ENCODE peak calls at places on chromosomes 5 and 9, in five cellular contexts. One of them, this sample, is unnamed.

GRCh38 chr5:133065482-133065881 is 13.7 kb downstream of the HSPA4 start:
- DNase-seq in left ventricle myocardium inferior: no peak
- DNase-seq in fibroblast of mammary gland: no peak
- DNase-seq in IMR-90: no peak
- DNase-seq in left lung: no peak
- DNase-seq in this sample: no peak

GRCh38 chr5:1749346-1750124 is 50.1 kb downstream of the MRPL36 start:
- DNase-seq in left ventricle myocardium inferior: no peak
- DNase-seq in fibroblast of mammary gland: no peak
- DNase-seq in IMR-90: no peak
- DNase-seq in left lung: peak
- DNase-seq in this sample: no peak

GRCh38 chr9:112529316-112529715 is 42.7 kb downstream of the KIAA1958 start:
- DNase-seq in left ventricle myocardium inferior: no peak
- DNase-seq in fibroblast of mammary gland: no peak
- DNase-seq in IMR-90: no peak
- DNase-seq in left lung: no peak
- DNase-seq in this sample: no peak

GRCh38 chr9:94696545-94696944 is 30.0 kb upstream of the AOPEP start:
- DNase-seq in left ventricle myocardium inferior: no peak
- DNase-seq in fibroblast of mammary gland: no peak
- DNase-seq in IMR-90: no peak
- DNase-seq in left lung: no peak
- DNase-seq in this sample: no peak

GRCh38 chr5:140189977-140190867 is 15.2 kb downstream of the CYSTM1 start:
- DNase-seq in left ventricle myocardium inferior: no peak
- DNase-seq in fibroblast of mammary gland: peak
- DNase-seq in IMR-90: peak
- DNase-seq in left lung: no peak
- DNase-seq in this sample: peak

GRCh38 chr5:395156-395920 is 47.6 kb upstream of the EXOC3 start:
- DNase-seq in left ventricle myocardium inferior: no peak
- DNase-seq in fibroblast of mammary gland: peak
- DNase-seq in IMR-90: peak
- DNase-seq in left lung: no peak
- DNase-seq in this sample: peak

GRCh38 chr9:98081477-98082219 is 25.1 kb downstream of the NANS start:
- DNase-seq in left ventricle myocardium inferior: no peak
- DNase-seq in fibroblast of mammary gland: peak
- DNase-seq in IMR-90: peak
- DNase-seq in left lung: peak
- DNase-seq in this sample: no peak

GRCh38 chr5:37638897-37639296 is 200.9 kb downstream of the GDNF start:
- DNase-seq in left ventricle myocardium inferior: no peak
- DNase-seq in fibroblast of mammary gland: peak
- DNase-seq in IMR-90: peak
- DNase-seq in left lung: no peak
- DNase-seq in this sample: no peak

GRCh38 chr9:3912817-3913216 is 387.0 kb upstream of the RFX3 start:
- DNase-seq in left ventricle myocardium inferior: no peak
- DNase-seq in fibroblast of mammary gland: no peak
- DNase-seq in IMR-90: peak
- DNase-seq in left lung: no peak
- DNase-seq in this sample: peak

GRCh38 chr5:117455236-117456233 is 880.9 kb upstream of the SEMA6A start:
- DNase-seq in left ventricle myocardium inferior: no peak
- DNase-seq in fibroblast of mammary gland: no peak
- DNase-seq in IMR-90: no peak
- DNase-seq in left lung: no peak
- DNase-seq in this sample: no peak

GRCh38 chr5:60410427-60410826 is 289.5 kb downstream of the DEPDC1B start:
- DNase-seq in left ventricle myocardium inferior: no peak
- DNase-seq in fibroblast of mammary gland: peak
- DNase-seq in IMR-90: no peak
- DNase-seq in left lung: no peak
- DNase-seq in this sample: peak

GRCh38 chr5:69024241-69024651 is 69.6 kb upstream of the SLC30A5 start:
- DNase-seq in left ventricle myocardium inferior: no peak
- DNase-seq in fibroblast of mammary gland: peak
- DNase-seq in IMR-90: peak
- DNase-seq in left lung: no peak
- DNase-seq in this sample: peak

GRCh38 chr5:153496835-153497234 is 6.4 kb downstream of the GRIA1 start:
- DNase-seq in left ventricle myocardium inferior: no peak
- DNase-seq in fibroblast of mammary gland: peak
- DNase-seq in IMR-90: peak
- DNase-seq in left lung: no peak
- DNase-seq in this sample: peak

GRCh38 chr9:137303031-137303892 is 1.2 kb upstream of the NRARP start:
- DNase-seq in left ventricle myocardium inferior: peak
- DNase-seq in fibroblast of mammary gland: no peak
- DNase-seq in IMR-90: no peak
- DNase-seq in left lung: no peak
- DNase-seq in this sample: no peak

DNA sequence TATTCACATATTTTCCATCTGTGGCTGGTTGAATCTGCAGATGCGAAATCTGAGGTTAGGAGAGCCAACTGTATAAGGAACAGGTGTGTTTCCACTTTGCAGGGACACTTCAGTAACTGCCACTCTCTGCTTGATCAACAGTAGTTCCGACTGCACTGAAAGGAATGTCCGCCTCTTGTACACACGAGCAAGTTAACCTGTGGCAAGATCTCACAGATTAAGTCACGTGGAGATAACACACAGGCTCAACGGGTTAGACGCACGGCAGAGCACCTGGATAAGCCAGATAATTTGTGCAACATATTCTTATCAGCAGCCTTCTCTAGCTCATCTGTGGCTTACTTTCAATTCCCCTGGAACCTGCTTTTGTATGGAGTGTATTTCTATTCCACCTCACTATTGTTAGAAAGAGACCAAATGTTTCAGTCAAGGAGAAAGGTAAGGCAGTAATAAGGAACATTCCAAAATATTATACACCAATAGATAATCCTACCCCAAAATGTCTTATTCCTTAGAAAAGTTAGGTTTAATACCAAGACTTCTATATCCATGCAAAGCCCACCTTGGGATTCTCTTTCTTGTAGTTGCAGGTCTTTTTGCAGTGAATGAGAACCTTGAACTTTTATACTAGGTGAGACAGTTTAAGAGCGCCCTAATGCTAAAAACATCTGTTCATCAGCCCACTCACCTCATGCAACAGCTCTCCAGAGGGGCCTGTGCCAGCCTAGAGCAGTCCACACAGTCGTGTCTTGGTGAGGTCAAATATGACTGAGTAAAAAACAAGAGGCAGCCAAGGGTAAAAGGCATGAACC is 6.5 kb upstream of the C9 start:
- DNase-seq in left ventricle myocardium inferior: no peak
- DNase-seq in fibroblast of mammary gland: no peak
- DNase-seq in IMR-90: no peak
- DNase-seq in left lung: no peak
- DNase-seq in this sample: no peak
- H3K4me3 ChIP-seq in left ventricle myocardium inferior: no peak
- H3K4me3 ChIP-seq in fibroblast of mammary gland: no peak
- H3K4me3 ChIP-seq in IMR-90: no peak
- H3K4me3 ChIP-seq in left lung: no peak
- H3K4me3 ChIP-seq in this sample: no peak

GRCh38 chr5:163459465-163459887 is 426 bp downstream of the NUDCD2 start:
- DNase-seq in left ventricle myocardium inferior: no peak
- DNase-seq in fibroblast of mammary gland: no peak
- DNase-seq in IMR-90: peak
- DNase-seq in left lung: no peak
- DNase-seq in this sample: peak

GRCh38 chr5:163463063-163463435 is 2.6 kb downstream of the HMMR start:
- DNase-seq in left ventricle myocardium inferior: no peak
- DNase-seq in fibroblast of mammary gland: no peak
- DNase-seq in IMR-90: no peak
- DNase-seq in left lung: no peak
- DNase-seq in this sample: no peak

GRCh38 chr5:163458778-163459405 is 1.0 kb downstream of the NUDCD2 start:
- DNase-seq in left ventricle myocardium inferior: no peak
- DNase-seq in fibroblast of mammary gland: no peak
- DNase-seq in IMR-90: no peak
- DNase-seq in left lung: no peak
- DNase-seq in this sample: no peak

GRCh38 chr5:163460562-163461176 is at the start of gene HMMR:
- DNase-seq in left ventricle myocardium inferior: no peak
- DNase-seq in fibroblast of mammary gland: no peak
- DNase-seq in IMR-90: peak
- DNase-seq in left lung: no peak
- DNase-seq in this sample: peak

GRCh38 chr5:163459888-163460561 is at the start of gene NUDCD2:
- DNase-seq in left ventricle myocardium inferior: peak
- DNase-seq in fibroblast of mammary gland: peak
- DNase-seq in IMR-90: peak
- DNase-seq in left lung: peak
- DNase-seq in this sample: peak
- TF ChIP-seq CTCF in left ventricle myocardium inferior: peak
- TF ChIP-seq CTCF in fibroblast of mammary gland: no peak
- TF ChIP-seq CTCF in IMR-90: peak
- TF ChIP-seq CTCF in left lung: no peak
- TF ChIP-seq CTCF in this sample: no peak

DNA sequence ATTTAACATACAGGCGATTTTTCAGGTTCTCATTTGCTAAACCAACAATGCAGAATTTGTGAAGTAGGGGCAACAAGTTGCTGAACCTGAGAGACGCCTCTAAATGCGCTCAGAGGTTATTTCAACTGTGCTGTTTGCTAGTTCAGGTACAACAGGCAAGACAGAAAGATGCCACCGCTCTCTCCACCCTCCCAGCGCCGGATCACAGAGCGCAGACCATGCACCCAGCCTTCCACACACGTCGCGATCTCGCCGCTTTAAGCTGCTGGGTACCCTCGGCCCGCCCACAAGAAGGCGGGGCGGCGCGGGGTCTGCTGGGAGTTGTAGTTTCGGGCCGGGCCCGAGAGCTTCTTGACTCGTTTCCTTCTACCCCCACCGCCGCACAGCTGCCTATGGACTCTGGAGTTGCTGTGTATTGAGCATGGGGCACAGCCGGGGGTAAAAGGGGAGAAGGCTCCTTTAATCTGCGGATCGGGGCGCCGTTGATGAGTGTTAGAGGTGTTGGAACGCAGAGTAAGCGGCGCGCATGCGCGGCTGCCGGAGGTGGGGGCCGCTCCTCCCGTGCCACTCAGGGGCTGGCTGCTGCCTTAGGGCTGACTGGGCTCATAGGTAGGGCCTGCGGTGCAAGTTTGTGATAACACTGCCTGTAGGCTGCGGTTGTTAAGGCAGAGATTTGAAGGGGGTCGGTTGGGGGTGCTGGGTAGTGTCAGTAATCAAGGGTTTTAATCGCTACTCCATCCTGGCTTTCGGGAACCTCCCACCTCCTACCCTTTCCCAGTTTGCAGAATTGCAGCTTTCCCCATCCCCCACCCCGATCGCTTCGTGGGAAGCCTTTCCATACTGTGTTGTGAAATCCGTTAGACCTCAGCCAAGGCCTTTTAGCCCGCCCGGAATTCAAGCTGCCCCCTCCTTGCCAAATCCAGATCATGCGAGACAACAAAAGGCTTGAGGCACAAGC is 40.3 kb upstream of the ABCA1 start:
- DNase-seq in left ventricle myocardium inferior: peak
- DNase-seq in fibroblast of mammary gland: peak
- DNase-seq in IMR-90: peak
- DNase-seq in left lung: peak
- DNase-seq in this sample: peak
- H3K4me3 ChIP-seq in left ventricle myocardium inferior: peak
- H3K4me3 ChIP-seq in fibroblast of mammary gland: peak
- H3K4me3 ChIP-seq in IMR-90: peak
- H3K4me3 ChIP-seq in left lung: peak
- H3K4me3 ChIP-seq in this sample: peak

GRCh38 chr5:58891072-58891970 is 308.4 kb downstream of the RAB3C start:
- DNase-seq in left ventricle myocardium inferior: peak
- DNase-seq in fibroblast of mammary gland: peak
- DNase-seq in IMR-90: peak
- DNase-seq in left lung: peak
- DNase-seq in this sample: peak

GRCh38 chr5:58887721-58888409 is 305.0 kb downstream of the RAB3C start:
- DNase-seq in left ventricle myocardium inferior: peak
- DNase-seq in fibroblast of mammary gland: peak
- DNase-seq in IMR-90: peak
- DNase-seq in left lung: peak
- DNase-seq in this sample: peak

GRCh38 chr5:58893551-58893950 is 310.7 kb downstream of the RAB3C start:
- DNase-seq in left ventricle myocardium inferior: no peak
- DNase-seq in fibroblast of mammary gland: no peak
- DNase-seq in IMR-90: no peak
- DNase-seq in left lung: no peak
- DNase-seq in this sample: no peak

GRCh38 chr5:58890265-58890664 is 307.4 kb downstream of the RAB3C start:
- DNase-seq in left ventricle myocardium inferior: peak
- DNase-seq in fibroblast of mammary gland: no peak
- DNase-seq in IMR-90: no peak
- DNase-seq in left lung: no peak
- DNase-seq in this sample: no peak

DNA sequence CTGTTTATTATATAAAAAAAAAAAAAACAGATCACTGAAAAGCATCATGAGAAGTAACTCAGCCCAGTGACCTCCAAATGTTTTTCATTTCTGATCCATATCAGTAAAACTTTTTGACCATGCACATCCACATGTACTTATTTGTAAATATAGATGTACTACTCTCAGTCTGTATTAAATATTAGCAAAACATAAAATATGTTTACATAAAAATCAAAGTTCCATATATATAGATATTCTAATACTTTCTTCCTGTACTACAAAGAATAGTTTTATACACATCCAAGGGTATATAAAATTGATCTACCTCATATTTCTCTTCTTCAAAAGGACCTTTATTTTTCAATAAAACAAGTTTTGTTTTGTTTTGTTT is 309.1 kb downstream of the RAB3C start:
- DNase-seq in left ventricle myocardium inferior: no peak
- DNase-seq in fibroblast of mammary gland: no peak
- DNase-seq in IMR-90: no peak
- DNase-seq in left lung: no peak
- DNase-seq in this sample: no peak
- TF ChIP-seq CTCF in left ventricle myocardium inferior: no peak
- TF ChIP-seq CTCF in fibroblast of mammary gland: no peak
- TF ChIP-seq CTCF in IMR-90: no peak
- TF ChIP-seq CTCF in left lung: peak
- TF ChIP-seq CTCF in this sample: no peak